ENCODE peak calls at places on chromosome 11, in seven cellular contexts. G is bronchial epithelial cell, W is AG09309, Z is tibial artery, I is progenitor cell of endocrine pancreas, V is cardiac muscle cell, Q is astrocyte of the cerebellum. H is an unnamed sample.

GRCh38 chr11:75311858-75312288 is 39.6 kb downstream of the ARRB1 start:
- DNase-seq in G (no peak), W (no peak), Z (peak; percentile 89), I (no peak), V (peak; percentile 84), Q (no peak), H (no peak)

GRCh38 chr11:106331163-106331562 is 253.7 kb downstream of the AASDHPPT start:
- DNase-seq in G (peak; percentile 4), W (no peak), Z (no peak), I (no peak), V (no peak), Q (no peak), H (no peak)

GRCh38 chr11:8787372-8787771 is 104.8 kb downstream of the RPL27A start:
- DNase-seq in G (no peak), W (no peak), Z (no peak), I (no peak), V (no peak), Q (no peak), H (no peak)

GRCh38 chr11:46930089-46930488 is 6.5 kb upstream of the CSTPP1 start:
- DNase-seq in G (peak; percentile 82), W (no peak), Z (no peak), I (no peak), V (peak; percentile 42), Q (peak; percentile 33), H (no peak)

GRCh38 chr11:69867076-69868002 is 48.1 kb upstream of the FGF3 start:
- DNase-seq in G (no peak), W (no peak), Z (no peak), I (no peak), V (peak; percentile 51), Q (peak; percentile 19), H (no peak)

GRCh38 chr11:61733120-61733978 is 19.1 kb upstream of the MYRF start:
- DNase-seq in G (peak; percentile 68), W (peak; percentile 35), Z (peak; percentile 92), I (peak; percentile 67), V (peak; percentile 86), Q (peak; percentile 58), H (peak; percentile 97)

GRCh38 chr11:76574406-76574805 is 96.1 kb downstream of the LRRC32 start:
- DNase-seq in G (no peak), W (no peak), Z (no peak), I (no peak), V (peak; percentile 28), Q (no peak), H (no peak)

GRCh38 chr11:134815404-134815803 is 403.4 kb upstream of the B3GAT1 start:
- DNase-seq in G (peak; percentile 29), W (no peak), Z (no peak), I (no peak), V (no peak), Q (no peak), H (no peak)

GRCh38 chr11:77819411-77819920 is 1.1 kb downstream of the RSF1 start:
- DNase-seq in G (peak; percentile 82), W (no peak), Z (peak; percentile 90), I (peak; percentile 55), V (peak; percentile 91), Q (peak; percentile 74), H (peak; percentile 83)

GRCh38 chr11:69489031-69489745 is 7.7 kb downstream of the LINC01488 start:
- DNase-seq in G (no peak), W (no peak), Z (no peak), I (no peak), V (no peak), Q (no peak), H (no peak)

GRCh38 chr11:86219291-86220193 is 25.0 kb upstream of the EED start:
- DNase-seq in G (no peak), W (no peak), Z (no peak), I (no peak), V (no peak), Q (no peak), H (no peak)

GRCh38 chr11:47148903-47149535 is 27.7 kb downstream of the ARFGAP2 start:
- DNase-seq in G (no peak), W (no peak), Z (no peak), I (no peak), V (peak; percentile 21), Q (no peak), H (no peak)

GRCh38 chr11:6129011-6129410 is 21.5 kb downstream of the OR56B4 start:
- DNase-seq in G (no peak), W (no peak), Z (no peak), I (no peak), V (no peak), Q (no peak), H (no peak)

GRCh38 chr11:119378851-119379465 is 2.5 kb downstream of the USP2 start:
- DNase-seq in G (no peak), W (no peak), Z (no peak), I (no peak), V (no peak), Q (no peak), H (peak; percentile 6)

DNA sequence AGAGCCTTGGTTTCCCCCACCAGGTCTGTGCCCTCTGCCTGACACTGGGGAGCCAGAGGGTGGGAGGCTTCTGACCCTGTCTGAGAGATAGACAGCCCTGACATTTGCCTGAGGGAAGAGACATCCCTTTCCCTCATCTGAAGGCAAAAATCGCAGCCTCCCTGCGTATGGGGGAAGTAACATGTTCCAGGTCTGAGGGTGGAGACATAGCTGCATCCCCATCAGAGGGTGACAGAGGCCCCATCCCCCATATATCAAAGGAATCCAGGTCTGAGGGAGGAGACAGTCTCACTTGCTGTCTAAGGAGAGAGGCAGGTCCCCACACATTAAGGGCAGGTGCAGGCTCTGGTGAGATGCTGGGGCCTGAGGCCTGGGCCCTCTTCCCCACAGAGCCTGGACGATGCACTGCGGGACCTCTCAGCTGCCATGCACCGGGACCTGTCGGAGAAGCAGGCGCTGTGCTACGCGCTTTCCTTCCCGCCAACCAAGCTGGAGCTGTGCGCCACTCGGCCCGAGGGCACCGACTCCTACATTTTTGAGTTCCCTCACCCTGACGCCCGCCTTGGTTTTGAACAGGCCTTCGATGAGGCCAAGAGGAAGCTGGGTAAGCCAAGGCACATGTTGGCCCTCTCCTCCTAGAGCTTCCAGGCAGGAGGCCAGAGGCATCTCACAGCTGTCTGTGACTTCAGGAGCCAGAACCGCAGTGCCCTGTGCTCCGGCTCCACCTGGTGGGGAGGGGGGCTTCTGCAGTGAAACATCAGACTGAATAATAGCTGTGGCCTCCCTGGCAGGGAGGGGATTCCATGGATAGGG is 16.1 kb upstream of the RELT start:
- DNase-seq in G (no peak), W (no peak), Z (no peak), I (no peak), V (peak; percentile 57), Q (peak; percentile 52), H (peak; percentile 60)
- TF ChIP-seq CTCF in G (peak; percentile 40), W (peak; percentile 42), Z (no peak), I (peak; percentile 57), V (peak; percentile 39), Q (peak; percentile 66), H (no peak)

GRCh38 chr11:43639920-43640319 is 40.6 kb upstream of the HSD17B12 start:
- DNase-seq in G (no peak), W (no peak), Z (no peak), I (no peak), V (no peak), Q (no peak), H (no peak)

GRCh38 chr11:43648888-43649287 is 31.6 kb upstream of the HSD17B12 start:
- DNase-seq in G (no peak), W (no peak), Z (no peak), I (no peak), V (no peak), Q (no peak), H (no peak)

GRCh38 chr11:43644626-43645299 is 35.8 kb upstream of the HSD17B12 start:
- DNase-seq in G (peak; percentile 7), W (no peak), Z (no peak), I (no peak), V (peak; percentile 69), Q (no peak), H (peak; percentile 21)

GRCh38 chr11:43646767-43647166 is 33.8 kb upstream of the HSD17B12 start:
- DNase-seq in G (no peak), W (no peak), Z (no peak), I (no peak), V (no peak), Q (no peak), H (no peak)

DNA sequence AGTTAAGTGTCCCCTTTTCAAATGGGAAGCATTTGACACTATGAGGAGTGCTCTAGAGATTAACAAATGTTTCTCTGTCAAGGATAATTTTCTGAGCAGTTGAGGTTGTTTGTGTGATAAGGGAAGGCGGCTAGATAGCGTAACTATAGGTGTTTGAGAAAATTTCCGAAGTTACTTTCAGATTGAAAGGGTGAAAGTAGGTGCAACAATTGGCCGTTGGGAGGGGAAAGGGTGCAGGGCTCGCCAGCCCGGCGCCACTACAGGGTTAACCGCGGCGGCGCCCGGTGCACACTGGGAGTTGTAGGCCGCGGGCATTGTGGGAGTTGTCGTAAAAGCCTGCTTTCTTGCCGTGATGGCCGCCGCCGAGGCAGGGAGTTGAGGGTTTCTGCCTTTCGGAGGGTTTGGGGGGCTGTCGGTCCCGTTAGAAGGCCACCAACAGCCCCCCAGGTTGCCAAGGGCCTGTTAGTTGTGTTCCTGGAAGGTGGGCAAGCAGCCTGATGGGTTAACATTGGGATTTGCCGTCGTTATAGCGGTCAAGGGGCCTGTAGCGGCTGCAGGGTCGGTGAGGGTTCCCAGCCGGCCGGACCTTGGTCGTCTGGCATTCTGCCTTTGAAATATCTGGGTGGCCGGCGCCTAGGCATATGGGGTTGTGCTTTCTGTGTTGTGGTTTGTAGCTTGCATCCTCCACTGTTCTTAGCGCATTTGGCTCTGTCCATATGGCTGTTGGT is 36.5 kb upstream of the HSD17B12 start:
- DNase-seq in G (peak; percentile 64), W (peak; percentile 35), Z (peak; percentile 82), I (peak; percentile 72), V (peak; percentile 87), Q (peak; percentile 49), H (peak; percentile 91)
- TF ChIP-seq CTCF in G (no peak), W (no peak), Z (no peak), I (no peak), V (no peak), Q (no peak), H (no peak)

GRCh38 chr11:18188796-18189195 is 16.2 kb downstream of the MRGPRX4 start:
- DNase-seq in G (no peak), W (no peak), Z (no peak), I (no peak), V (no peak), Q (no peak), H (no peak)

GRCh38 chr11:18191376-18191775 is 18.7 kb downstream of the MRGPRX4 start:
- DNase-seq in G (no peak), W (no peak), Z (no peak), I (no peak), V (peak; percentile 14), Q (no peak), H (no peak)

GRCh38 chr11:18196532-18196931 is 23.9 kb downstream of the MRGPRX4 start:
- DNase-seq in G (no peak), W (no peak), Z (no peak), I (no peak), V (no peak), Q (no peak), H (no peak)

GRCh38 chr11:18192988-18193387 is 20.4 kb downstream of the MRGPRX4 start:
- DNase-seq in G (no peak), W (no peak), Z (no peak), I (no peak), V (no peak), Q (no peak), H (peak; percentile 29)
- TF ChIP-seq CTCF in G (no peak), W (no peak), Z (no peak), I (no peak), V (no peak), Q (no peak), H (no peak)

DNA sequence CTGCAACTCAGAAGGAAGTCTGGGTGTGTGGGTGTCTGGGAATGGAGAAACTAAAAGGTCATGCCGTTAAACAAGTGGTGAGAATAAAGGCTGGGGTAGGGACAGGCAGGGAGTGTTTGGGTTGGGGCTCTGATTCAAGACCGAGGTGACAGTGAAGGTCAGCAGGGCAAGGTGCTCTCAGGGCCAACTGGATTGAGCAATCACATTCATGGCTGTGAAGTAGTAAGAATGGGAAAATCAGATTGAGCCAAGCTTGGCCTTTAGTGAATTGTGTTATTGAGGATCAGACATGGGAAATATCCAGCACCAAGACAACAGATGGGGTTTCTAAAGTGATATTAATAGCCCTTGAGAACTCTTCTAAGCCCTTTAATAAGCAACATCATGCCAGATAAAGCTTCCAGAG is 24.3 kb downstream of the SCN3B start:
- DNase-seq in G (no peak), W (no peak), Z (no peak), I (no peak), V (no peak), Q (no peak), H (no peak)
- TF ChIP-seq CTCF in G (no peak), W (no peak), Z (no peak), I (no peak), V (no peak), Q (no peak), H (no peak)

H was measured in GM13976.